ENCODE peak calls at places on chromosomes 16 and 17, in five cellular contexts. One of them, this sample, is unnamed.

GRCh38 chr16:28208824-28209223 is 2.9 kb downstream of the XPO6 start:
- DNase-seq in GM20000: no peak
- DNase-seq in HL-60: no peak
- DNase-seq in H9: no peak
- DNase-seq in adrenal gland: no peak
- DNase-seq in this sample: no peak

GRCh38 chr17:81245024-81245664 is 6.0 kb downstream of the NDUFAF8 start:
- DNase-seq in HL-60: no peak
- DNase-seq in GM20000: peak; percentile 63
- DNase-seq in H9: no peak
- DNase-seq in adrenal gland: no peak
- DNase-seq in this sample: no peak

GRCh38 chr17:79465011-79466006 is 145.5 kb downstream of the RBFOX3 start:
- DNase-seq in adrenal gland: no peak
- DNase-seq in GM20000: no peak
- DNase-seq in H9: no peak
- DNase-seq in HL-60: no peak
- DNase-seq in this sample: no peak

GRCh38 chr17:45137561-45138305 is 2.2 kb downstream of the ACBD4 start:
- DNase-seq in H9: no peak
- DNase-seq in GM20000: no peak
- DNase-seq in HL-60: no peak
- DNase-seq in adrenal gland: no peak
- DNase-seq in this sample: no peak

GRCh38 chr17:11853321-11854151 is 143.7 kb downstream of the ZNF18 start:
- DNase-seq in adrenal gland: no peak
- DNase-seq in HL-60: no peak
- DNase-seq in H9: peak; percentile 52
- DNase-seq in GM20000: no peak
- DNase-seq in this sample: no peak

GRCh38 chr17:17321356-17322025 is 18.3 kb downstream of the NT5M start:
- DNase-seq in adrenal gland: no peak
- DNase-seq in H9: no peak
- DNase-seq in GM20000: no peak
- DNase-seq in HL-60: no peak
- DNase-seq in this sample: no peak

GRCh38 chr16:12971216-12971615 is 69.8 kb downstream of the SHISA9 start:
- DNase-seq in HL-60: no peak
- DNase-seq in H9: no peak
- DNase-seq in GM20000: no peak
- DNase-seq in adrenal gland: no peak
- DNase-seq in this sample: no peak

GRCh38 chr17:57761887-57762286 is 16.8 kb upstream of the CCDC182 start:
- DNase-seq in GM20000: no peak
- DNase-seq in adrenal gland: no peak
- DNase-seq in H9: peak; percentile 52
- DNase-seq in HL-60: no peak
- DNase-seq in this sample: no peak

GRCh38 chr17:69246726-69247375 is 18.2 kb upstream of the ABCA10 start:
- DNase-seq in H9: no peak
- DNase-seq in HL-60: no peak
- DNase-seq in GM20000: peak; percentile 25
- DNase-seq in adrenal gland: no peak
- DNase-seq in this sample: no peak

GRCh38 chr16:49179714-49180330 is 101.8 kb downstream of the CBLN1 start:
- DNase-seq in H9: no peak
- DNase-seq in HL-60: no peak
- DNase-seq in adrenal gland: no peak
- DNase-seq in GM20000: no peak
- DNase-seq in this sample: no peak

GRCh38 chr16:48491517-48491916 is 106.3 kb upstream of the SIAH1 start:
- DNase-seq in H9: no peak
- DNase-seq in adrenal gland: no peak
- DNase-seq in HL-60: no peak
- DNase-seq in GM20000: no peak
- DNase-seq in this sample: no peak

GRCh38 chr16:57859331-57859730 is 57.0 kb upstream of the KIFC3 start:
- DNase-seq in GM20000: no peak
- DNase-seq in adrenal gland: no peak
- DNase-seq in HL-60: no peak
- DNase-seq in H9: no peak
- DNase-seq in this sample: no peak

GRCh38 chr16:58459344-58460218 is 40.4 kb upstream of the NDRG4 start:
- DNase-seq in adrenal gland: peak; percentile 94
- DNase-seq in HL-60: no peak
- DNase-seq in GM20000: no peak
- DNase-seq in H9: no peak
- DNase-seq in this sample: no peak

GRCh38 chr16:84714028-84714427 is 14.2 kb downstream of the USP10 start:
- DNase-seq in GM20000: no peak
- DNase-seq in HL-60: no peak
- DNase-seq in H9: no peak
- DNase-seq in adrenal gland: no peak
- DNase-seq in this sample: no peak

DNA sequence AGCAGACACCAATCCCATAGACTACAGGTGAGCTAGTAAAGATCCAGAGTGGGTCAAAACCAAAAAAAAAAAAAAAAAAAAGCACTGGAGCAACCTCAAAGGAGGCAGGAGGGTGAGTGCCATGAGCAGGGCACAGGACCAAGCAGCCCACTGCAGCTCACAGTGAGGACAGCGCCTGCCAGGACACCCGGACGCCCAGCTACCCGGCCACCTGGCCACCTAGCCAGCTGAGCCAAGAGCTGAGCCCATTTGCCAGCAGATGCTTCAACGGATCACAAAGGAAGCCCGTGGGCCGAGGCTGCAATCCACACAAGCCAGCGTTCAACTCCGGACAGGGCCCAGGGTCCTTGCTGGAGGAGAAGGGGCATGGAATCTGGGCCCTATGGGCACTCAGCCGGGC is 15.1 kb downstream of the AXIN1 start:
- DNase-seq in adrenal gland: no peak
- DNase-seq in GM20000: no peak
- DNase-seq in H9: no peak
- DNase-seq in HL-60: no peak
- DNase-seq in this sample: no peak
- TF ChIP-seq CTCF in adrenal gland: no peak
- TF ChIP-seq CTCF in GM20000: no peak
- TF ChIP-seq CTCF in H9: no peak
- TF ChIP-seq CTCF in HL-60: no peak
- TF ChIP-seq CTCF in this sample: no peak

GRCh38 chr17:68103148-68103547 is 67.6 kb downstream of the KPNA2 start:
- DNase-seq in adrenal gland: no peak
- DNase-seq in H9: no peak
- DNase-seq in HL-60: no peak
- DNase-seq in GM20000: no peak
- DNase-seq in this sample: no peak

GRCh38 chr17:68101992-68102758 is 66.6 kb downstream of the KPNA2 start:
- DNase-seq in HL-60: no peak
- DNase-seq in adrenal gland: no peak
- DNase-seq in GM20000: peak; percentile 36
- DNase-seq in H9: no peak
- DNase-seq in this sample: no peak

GRCh38 chr17:68100000-68100641 is 64.6 kb downstream of the KPNA2 start:
- DNase-seq in GM20000: no peak
- DNase-seq in HL-60: no peak
- DNase-seq in adrenal gland: no peak
- DNase-seq in H9: no peak
- DNase-seq in this sample: no peak

GRCh38 chr17:68097161-68097805 is 61.7 kb downstream of the KPNA2 start:
- DNase-seq in adrenal gland: no peak
- DNase-seq in GM20000: no peak
- DNase-seq in HL-60: no peak
- DNase-seq in H9: no peak
- DNase-seq in this sample: no peak

GRCh38 chr17:68101075-68101991 is 65.8 kb downstream of the KPNA2 start:
- DNase-seq in H9: peak; percentile 100
- DNase-seq in adrenal gland: peak; percentile 98
- DNase-seq in HL-60: peak; percentile 61
- DNase-seq in GM20000: peak; percentile 91
- DNase-seq in this sample: peak; percentile 90
- TF ChIP-seq CTCF in H9: no peak
- TF ChIP-seq CTCF in adrenal gland: no peak
- TF ChIP-seq CTCF in HL-60: no peak
- TF ChIP-seq CTCF in GM20000: no peak
- TF ChIP-seq CTCF in this sample: no peak

DNA sequence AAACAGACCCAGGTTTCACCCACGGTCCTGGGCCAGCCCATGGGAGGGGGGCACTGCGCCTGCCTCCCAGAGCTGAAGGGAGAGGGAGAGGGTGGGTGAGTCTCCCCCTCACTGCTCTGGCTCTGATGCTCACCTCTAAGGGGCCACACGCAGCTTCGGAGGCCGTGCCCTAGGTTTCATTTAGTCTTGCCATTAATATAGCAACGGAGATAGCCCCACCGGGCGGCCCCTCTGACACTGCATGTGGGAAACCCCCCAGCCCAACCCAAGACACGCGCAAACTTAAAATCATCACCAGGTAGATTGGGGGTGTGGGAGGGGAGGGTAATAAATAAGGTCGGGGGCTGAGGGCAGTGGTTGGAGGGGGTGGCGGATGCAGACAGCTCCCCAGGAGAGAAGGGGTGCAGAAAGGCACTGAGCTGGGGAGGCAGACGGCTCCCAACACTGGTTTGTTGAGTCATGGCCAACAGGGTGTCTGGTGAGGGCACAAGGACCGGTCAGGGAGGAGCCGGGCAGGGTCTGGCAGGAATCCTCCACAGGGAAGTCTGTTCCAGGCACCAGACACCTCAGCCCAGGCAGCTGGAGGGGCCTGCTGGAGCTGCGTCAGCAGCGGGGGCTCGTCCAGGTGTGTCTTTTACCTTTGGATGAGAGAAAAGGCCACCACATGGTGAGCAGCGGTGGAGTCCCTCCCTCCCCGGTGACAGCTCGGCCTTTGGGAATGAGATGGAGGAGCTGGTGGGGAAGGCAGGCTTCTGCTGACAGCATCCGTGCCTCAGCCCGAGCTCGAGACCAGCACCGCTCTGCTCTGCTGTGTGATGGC is 32.0 kb upstream of the DOC2B start:
- DNase-seq in H9: no peak
- DNase-seq in adrenal gland: no peak
- DNase-seq in HL-60: no peak
- DNase-seq in GM20000: no peak
- DNase-seq in this sample: no peak
- TF ChIP-seq CTCF in H9: no peak
- TF ChIP-seq CTCF in adrenal gland: no peak
- TF ChIP-seq CTCF in HL-60: no peak
- TF ChIP-seq CTCF in GM20000: no peak
- TF ChIP-seq CTCF in this sample: no peak

DNA sequence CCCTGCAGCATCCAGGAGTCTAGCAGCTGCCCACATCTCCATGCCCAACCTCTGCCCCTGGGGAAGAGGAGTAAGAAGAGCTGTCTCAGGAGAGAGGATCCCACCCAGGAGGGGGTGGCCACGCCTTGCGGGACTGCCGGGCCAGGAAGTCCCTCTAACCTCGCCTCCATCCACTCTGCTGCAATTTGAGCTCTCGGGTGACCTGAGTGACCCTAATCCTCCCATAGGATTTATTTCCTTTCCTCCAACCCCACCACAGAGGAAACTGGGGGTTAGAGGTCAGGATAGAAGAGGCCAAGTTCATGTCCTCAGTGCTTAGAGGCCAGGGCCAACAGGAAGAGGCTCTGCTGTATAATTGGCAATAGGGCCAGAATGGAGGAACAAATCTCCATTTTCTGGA is 22.6 kb upstream of the NGFR start:
- DNase-seq in H9: no peak
- DNase-seq in GM20000: no peak
- DNase-seq in HL-60: no peak
- DNase-seq in adrenal gland: peak; percentile 23
- DNase-seq in this sample: no peak
- TF ChIP-seq CTCF in H9: no peak
- TF ChIP-seq CTCF in GM20000: no peak
- TF ChIP-seq CTCF in HL-60: no peak
- TF ChIP-seq CTCF in adrenal gland: no peak
- TF ChIP-seq CTCF in this sample: no peak

DNA sequence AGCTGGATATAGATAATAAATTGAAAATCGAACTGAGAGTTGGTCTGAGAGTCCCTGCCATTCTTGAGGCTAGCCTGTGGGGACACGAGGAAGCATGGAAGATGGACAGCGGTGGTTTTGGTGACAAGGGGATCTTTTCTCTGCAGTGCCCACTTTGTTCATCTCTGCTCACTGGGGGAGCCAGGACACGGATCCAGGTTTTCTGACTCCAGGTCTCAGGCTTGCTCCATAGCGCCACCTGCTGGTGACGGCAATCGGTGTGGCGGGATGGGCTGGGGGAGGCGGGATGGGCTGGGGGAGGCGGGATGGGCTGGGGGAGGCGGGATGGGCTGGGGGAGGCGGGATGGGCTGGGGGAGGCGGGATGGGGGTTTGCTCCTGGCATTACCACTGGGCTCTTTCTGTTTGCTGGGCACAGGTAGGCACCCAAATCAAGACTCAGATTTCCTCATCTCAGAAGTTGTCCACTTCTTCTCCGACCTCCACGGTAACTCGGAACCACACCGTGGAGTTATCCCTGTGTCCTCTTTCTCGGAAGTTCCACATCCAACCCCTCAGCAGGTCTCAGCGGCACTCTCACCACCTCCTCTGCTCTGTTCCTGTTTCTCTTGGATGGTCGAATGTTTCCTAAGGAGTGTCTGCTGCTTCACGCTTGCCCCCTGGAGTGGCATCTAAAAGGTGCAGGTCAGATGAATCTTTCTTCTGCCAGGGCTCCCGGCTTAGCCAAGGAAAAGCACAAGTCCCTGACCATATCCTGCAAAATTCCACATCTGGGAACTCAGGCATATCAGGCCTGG is 142.4 kb downstream of the CYLD start:
- DNase-seq in HL-60: no peak
- DNase-seq in GM20000: peak; percentile 65
- DNase-seq in adrenal gland: no peak
- DNase-seq in H9: peak; percentile 65
- DNase-seq in this sample: no peak
- TF ChIP-seq CTCF in HL-60: no peak
- TF ChIP-seq CTCF in GM20000: peak; percentile 49
- TF ChIP-seq CTCF in adrenal gland: no peak
- TF ChIP-seq CTCF in H9: peak; percentile 62
- TF ChIP-seq CTCF in this sample: peak; percentile 12

This sample was measured in CD14-positive monocyte.